ENCODE peak calls at places on chromosome X, in nine cellular contexts. I is H9; T is pancreas; A is lower lobe of right lung; R is H54; J is HEK293T; Q is transverse colon; N is activated CD4-positive, alpha-beta T cell treated with anti-CD3 and anti-CD28 coated beads, Interleukin-2, amount 50 U/mL, for 1 hour; G is A549. X is an unnamed sample.

GRCh38 chrX:95764972-95765451 is 919.6 kb upstream of the DIAPH2 start:
- DNase-seq in R (peak), T (peak), A (no peak), N (no peak), Q (no peak), I (peak), J (peak), G (peak), X (no peak)

GRCh38 chrX:13790206-13791131 is 26.4 kb downstream of the GPM6B start:
- DNase-seq in A (no peak), I (no peak), R (no peak), Q (no peak), N (no peak), G (no peak), J (no peak), T (no peak), X (no peak)

GRCh38 chrX:28876901-28877300 is 289.7 kb downstream of the IL1RAPL1 start:
- DNase-seq in T (no peak), J (no peak), G (no peak), A (no peak), I (no peak), Q (no peak), N (no peak), R (no peak), X (no peak)

GRCh38 chrX:29547877-29548276 is 667.5 kb upstream of the MAGEB2 start:
- DNase-seq in N (no peak), R (no peak), J (no peak), T (no peak), A (no peak), Q (no peak), G (no peak), I (no peak), X (no peak)

GRCh38 chrX:30967516-30967915 is 78.5 kb upstream of the TAB3 start:
- DNase-seq in I (no peak), J (no peak), T (no peak), G (no peak), A (no peak), N (no peak), Q (no peak), R (no peak), X (no peak)

GRCh38 chrX:317424-318067 is 1.1 kb downstream of the GTPBP6 start:
- DNase-seq in J (no peak), G (no peak), I (no peak), Q (no peak), A (no peak), N (no peak), T (no peak), R (no peak), X (no peak)

GRCh38 chrX:19743386-19743785 is 144.0 kb downstream of the SH3KBP1 start:
- DNase-seq in R (no peak), Q (peak), A (no peak), J (no peak), T (no peak), N (no peak), I (no peak), G (no peak), X (no peak)

GRCh38 chrX:137430301-137430700 is 135.6 kb upstream of the ZIC3 start:
- DNase-seq in I (peak), J (no peak), N (no peak), Q (no peak), T (no peak), R (no peak), G (no peak), A (no peak), X (no peak)

GRCh38 chrX:29561417-29561816 is 653.9 kb upstream of the MAGEB2 start:
- DNase-seq in G (no peak), Q (no peak), R (no peak), A (no peak), T (no peak), J (no peak), I (no peak), N (no peak), X (no peak)

X was measured in activated gamma-delta T cell.